ENCODE peak calls at places on chromosomes 11 and 22, in six cellular contexts. D, P, H, J, I and G are unnamed samples.

GRCh38 chr22:33111491-33111890 is 53.3 kb upstream of the SYN3 start:
- ATAC-seq in D (no peak), P (no peak), H (no peak), J (no peak), I (no peak), G (no peak)

GRCh38 chr11:125314264-125315087 is 149.9 kb downstream of the PKNOX2 start:
- ATAC-seq in D (no peak), P (no peak), H (no peak), J (no peak), I (no peak), G (no peak)

GRCh38 chr11:93604276-93604675 is 57.2 kb upstream of the CEP295 start:
- ATAC-seq in D (no peak), P (no peak), H (no peak), J (no peak), I (no peak), G (no peak)

GRCh38 chr11:67465190-67465522 is 3.9 kb downstream of the TMEM134 start:
- ATAC-seq in D (no peak), P (no peak), H (no peak), J (peak; percentile 1), I (no peak), G (no peak)

GRCh38 chr22:40595497-40596234 is 40.9 kb downstream of the MRTFA start:
- ATAC-seq in D (no peak), P (no peak), H (no peak), J (no peak), I (no peak), G (no peak)

GRCh38 chr11:116787436-116787785 is 412 bp downstream of the ZPR1 start:
- ATAC-seq in D (no peak), P (no peak), H (peak; percentile 9), J (peak; percentile 16), I (no peak), G (peak; percentile 1)

GRCh38 chr11:8930456-8931175 is 2.1 kb downstream of the C11orf16 start:
- ATAC-seq in D (no peak), P (no peak), H (no peak), J (no peak), I (no peak), G (no peak)

GRCh38 chr11:36051235-36052072 is 107.6 kb downstream of the LDLRAD3 start:
- ATAC-seq in D (no peak), P (no peak), H (no peak), J (no peak), I (no peak), G (no peak)

GRCh38 chr11:58628446-58628845 is 6.0 kb downstream of the CNTF start:
- ATAC-seq in D (no peak), P (no peak), H (no peak), J (no peak), I (no peak), G (no peak)

GRCh38 chr11:67020949-67021348 is 2.0 kb upstream of the SYT12 start:
- ATAC-seq in D (no peak), P (no peak), H (no peak), J (no peak), I (no peak), G (no peak)

GRCh38 chr11:113806403-113806802 is 26.8 kb downstream of the CLDN25 start:
- ATAC-seq in D (no peak), P (peak; percentile 33), H (no peak), J (peak; percentile 92), I (peak; percentile 96), G (peak; percentile 25)

GRCh38 chr22:28936200-28936599 is 52.8 kb downstream of the ZNRF3 start:
- ATAC-seq in D (no peak), P (no peak), H (no peak), J (no peak), I (no peak), G (no peak)

GRCh38 chr11:120168108-120168959 is 30.4 kb upstream of the TRIM29 start:
- ATAC-seq in D (no peak), P (no peak), H (no peak), J (no peak), I (no peak), G (peak; percentile 49)

GRCh38 chr11:130522284-130522961 is 74.0 kb downstream of the ADAMTS15 start:
- ATAC-seq in D (no peak), P (no peak), H (peak; percentile 88), J (peak; percentile 96), I (peak; percentile 77), G (peak; percentile 96)

GRCh38 chr11:127345819-127346459 is 345.4 kb upstream of the KIRREL3 start:
- ATAC-seq in D (no peak), P (no peak), H (no peak), J (no peak), I (peak; percentile 68), G (no peak)

GRCh38 chr11:85718126-85718943 is 32.3 kb upstream of the CCDC89 start:
- ATAC-seq in D (no peak), P (no peak), H (no peak), J (no peak), I (no peak), G (no peak)

GRCh38 chr11:6402561-6402981 is 12.3 kb downstream of the SMPD1 start:
- ATAC-seq in D (peak; percentile 93), P (peak; percentile 90), H (no peak), J (no peak), I (peak; percentile 43), G (peak; percentile 47)

GRCh38 chr22:42328130-42328821 is 57.8 kb upstream of the TCF20 start:
- ATAC-seq in D (no peak), P (no peak), H (no peak), J (no peak), I (no peak), G (peak; percentile 67)

GRCh38 chr11:76288166-76288978 is 82.1 kb upstream of the WNT11 start:
- ATAC-seq in D (peak; percentile 66), P (peak; percentile 80), H (no peak), J (no peak), I (no peak), G (no peak)

GRCh38 chr22:25672685-25673084 is 69.3 kb upstream of the MYO18B start:
- ATAC-seq in D (no peak), P (no peak), H (no peak), J (no peak), I (no peak), G (no peak)

GRCh38 chr11:64583296-64584262 is 7.4 kb upstream of the SLC22A12 start:
- ATAC-seq in D (no peak), P (no peak), H (no peak), J (no peak), I (peak; percentile 38), G (no peak)

GRCh38 chr22:48517039-48518030 is 1310.3 kb downstream of the BRD1 start:
- ATAC-seq in D (no peak), P (no peak), H (no peak), J (no peak), I (no peak), G (no peak)

GRCh38 chr11:17244046-17244445 is 32.5 kb upstream of the NUCB2 start:
- ATAC-seq in D (no peak), P (no peak), H (no peak), J (no peak), I (no peak), G (no peak)